ENCODE peak calls at places on chromosomes 4 and X, in nine cellular contexts. P is BJ, C is DND-41, Q is AG10803, J is choroid plexus epithelial cell, V is cardiac muscle cell, Z is brain microvascular endothelial cell, L is AG09309, I is SK-N-SH. D is an unnamed sample.

GRCh38 chr4:154506253-154506652 is 14.7 kb upstream of the DCHS2 start:
- DNase-seq in P (no peak), C (no peak), Q (peak; percentile 37), J (peak; percentile 69), V (peak; percentile 56), Z (peak; percentile 36), L (peak; percentile 5), I (peak; percentile 12), D (no peak)

GRCh38 chr4:107666134-107666533 is 53.9 kb downstream of the PAPSS1 start:
- DNase-seq in P (peak; percentile 53), C (no peak), Q (peak; percentile 74), J (peak; percentile 70), V (peak; percentile 68), Z (no peak), L (no peak), I (peak; percentile 2), D (no peak)

GRCh38 chr4:38322709-38323108 is 341.3 kb upstream of the KLF3 start:
- DNase-seq in P (peak; percentile 41), C (no peak), Q (peak; percentile 80), J (peak; percentile 88), V (peak; percentile 89), Z (peak; percentile 60), L (peak; percentile 55), I (no peak), D (no peak)

GRCh38 chr4:48604527-48604926 is 114.5 kb downstream of the ZAR1 start:
- DNase-seq in P (no peak), C (no peak), Q (no peak), J (no peak), V (no peak), Z (no peak), L (no peak), I (no peak), D (no peak)

GRCh38 chr4:160026720-160027119 is 923.8 kb downstream of the RAPGEF2 start:
- DNase-seq in P (no peak), C (no peak), Q (no peak), J (peak; percentile 39), V (peak; percentile 4), Z (peak; percentile 46), L (no peak), I (no peak), D (peak; percentile 66)

GRCh38 chr4:168361365-168362024 is 42.9 kb upstream of the DDX60 start:
- DNase-seq in P (no peak), C (no peak), Q (no peak), J (no peak), V (no peak), Z (no peak), L (no peak), I (no peak), D (no peak)

GRCh38 chr4:102868153-102868781 is 525 bp upstream of the CISD2 start:
- DNase-seq in P (no peak), C (peak; percentile 39), Q (no peak), J (no peak), V (no peak), Z (no peak), L (no peak), I (no peak), D (no peak)

GRCh38 chr4:25807101-25807728 is 55.6 kb downstream of the SEL1L3 start:
- DNase-seq in P (no peak), C (no peak), Q (no peak), J (no peak), V (no peak), Z (no peak), L (no peak), I (no peak), D (no peak)

DNA sequence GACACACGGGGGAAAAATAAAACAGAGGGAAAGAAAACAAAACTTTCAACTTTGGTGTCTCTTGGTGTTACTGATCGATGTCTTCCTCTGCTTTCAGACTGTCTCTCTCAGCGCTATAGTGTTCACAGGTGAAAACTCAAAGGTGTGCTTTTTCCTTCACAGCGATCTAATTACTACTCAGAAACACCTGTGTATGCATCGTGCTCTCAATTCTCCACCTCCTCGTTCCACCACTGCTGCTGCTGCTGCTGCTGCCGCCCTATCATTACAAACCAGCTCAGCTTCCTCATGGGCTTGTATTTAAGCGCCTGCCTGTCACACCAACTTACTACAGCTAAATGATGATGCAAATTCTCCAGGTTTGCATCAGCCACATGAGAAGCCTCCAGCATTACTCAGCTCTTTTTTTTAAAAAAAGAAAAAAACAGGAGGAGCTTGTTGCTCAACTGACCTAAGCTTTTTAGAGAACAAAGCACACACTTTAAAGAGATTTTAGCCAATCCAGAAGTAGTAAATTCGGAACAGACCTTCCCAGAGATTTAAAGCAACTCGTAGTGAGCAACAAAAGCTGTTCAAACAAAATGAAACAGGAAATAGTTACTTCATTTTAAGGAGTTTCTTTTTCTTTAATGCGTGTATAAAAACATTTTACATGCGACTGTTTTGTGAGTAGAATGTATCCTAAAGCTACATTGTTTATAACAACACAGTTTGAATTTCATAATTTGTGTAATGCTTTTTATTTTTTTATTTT is at the start of gene SLC7A11:
- DNase-seq in P (peak; percentile 98), C (peak; percentile 87), Q (peak; percentile 100), J (peak; percentile 99), V (peak; percentile 99), Z (peak; percentile 98), L (peak; percentile 99), I (peak; percentile 27), D (peak; percentile 99)
- TF ChIP-seq CTCF in P (peak; percentile 3), C (no peak), Q (no peak), J (peak; percentile 14), V (no peak), Z (no peak), L (peak; percentile 5), I (no peak), D (no peak)

GRCh38 chr4:143700060-143700419 is 435 bp downstream of the FREM3 start:
- DNase-seq in P (no peak), C (peak; percentile 21), Q (peak; percentile 1), J (peak; percentile 9), V (peak; percentile 25), Z (no peak), L (no peak), I (peak; percentile 15), D (no peak)
- H3K4me3 ChIP-seq in P (no peak overlapping the region), C (peak overlapping the region; percentile 61), Q (no peak overlapping the region), J (no peak overlapping the region), V (peak overlapping the region; percentile 26), Z (peak overlapping the region; percentile 20), L (no peak overlapping the region), I (peak overlapping the region; percentile 33), D (peak overlapping the region; percentile 18)

GRCh38 chrX:150449313-150449712 is 86.2 kb downstream of the MAMLD1 start:
- DNase-seq in P (no peak), C (no peak), Q (no peak), J (no peak), V (no peak), Z (no peak), L (no peak), I (no peak), D (no peak)
- TF ChIP-seq CTCF in P (no peak), C (peak; percentile 43), Q (peak; percentile 5), J (peak; percentile 17), V (peak; percentile 6), Z (no peak), L (no peak), I (peak; percentile 32), D (no peak)

GRCh38 chr4:86935499-86935832 is 655 bp downstream of the AFF1 start:
- DNase-seq in P (no peak), C (no peak), Q (no peak), J (no peak), V (no peak), Z (no peak), L (no peak), I (peak; percentile 42), D (no peak)
- H3K4me3 ChIP-seq in P (peak overlapping the region; percentile 96), C (peak overlapping the region; percentile 77), Q (peak overlapping the region; percentile 91), J (peak overlapping the region; percentile 82), V (peak overlapping the region; percentile 83), Z (peak overlapping the region; percentile 83), L (peak overlapping the region; percentile 96), I (peak overlapping the region; percentile 84), D (peak overlapping the region; percentile 88)

GRCh38 chr4:139692300-139693012 is 26.8 kb downstream of the MGST2 start:
- DNase-seq in P (no peak), C (no peak), Q (no peak), J (no peak), V (no peak), Z (no peak), L (no peak), I (peak; percentile 59), D (no peak)
- TF ChIP-seq CTCF in P (peak; percentile 7), C (peak; percentile 15), Q (peak; percentile 28), J (peak; percentile 43), V (peak; percentile 14), Z (peak; percentile 46), L (peak; percentile 19), I (no peak), D (no peak)

DNA sequence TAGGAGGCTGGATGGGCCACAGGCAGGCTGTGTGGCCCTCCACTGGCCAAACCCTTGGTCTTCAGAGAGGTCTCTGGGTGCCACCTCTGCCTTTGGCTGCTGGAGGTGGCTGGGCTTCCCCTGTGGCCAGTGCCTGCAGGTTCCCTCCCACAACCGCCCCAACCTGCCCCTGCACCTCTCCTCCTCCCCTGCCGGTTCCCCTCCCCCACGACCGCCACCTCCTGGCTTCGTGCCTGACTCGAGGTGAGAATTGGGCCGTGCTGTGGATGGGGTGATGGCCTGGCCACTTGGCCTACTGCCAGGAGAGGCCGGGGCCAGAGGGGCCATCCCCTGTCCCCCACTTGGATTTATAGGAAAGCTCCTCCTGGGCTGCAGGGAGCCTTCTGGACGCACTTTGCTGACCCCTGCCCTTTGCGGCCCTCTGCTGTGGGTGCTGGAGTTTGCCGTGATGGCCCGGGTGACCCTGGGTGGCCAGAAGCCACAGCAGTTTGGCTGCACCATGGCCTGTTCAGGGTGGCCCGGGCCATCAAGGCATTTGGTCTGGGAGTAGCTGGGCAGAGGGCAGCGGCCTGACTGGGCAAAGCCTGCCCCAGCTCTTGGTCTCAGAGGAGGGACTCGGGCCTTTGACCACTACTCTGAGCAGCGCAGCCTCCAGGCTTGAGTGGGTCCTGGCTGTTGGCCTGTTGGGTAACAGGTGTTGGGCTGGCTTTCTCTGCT is 3.8 kb downstream of the NAT8L start:
- DNase-seq in P (no peak), C (no peak), Q (no peak), J (no peak), V (no peak), Z (no peak), L (no peak), I (peak; percentile 39), D (no peak)
- H3K4me3 ChIP-seq in P (no peak overlapping the region), C (no peak overlapping the region), Q (no peak overlapping the region), J (no peak overlapping the region), V (no peak overlapping the region), Z (no peak overlapping the region), L (no peak overlapping the region), I (no peak overlapping the region), D (no peak overlapping the region)

DNA sequence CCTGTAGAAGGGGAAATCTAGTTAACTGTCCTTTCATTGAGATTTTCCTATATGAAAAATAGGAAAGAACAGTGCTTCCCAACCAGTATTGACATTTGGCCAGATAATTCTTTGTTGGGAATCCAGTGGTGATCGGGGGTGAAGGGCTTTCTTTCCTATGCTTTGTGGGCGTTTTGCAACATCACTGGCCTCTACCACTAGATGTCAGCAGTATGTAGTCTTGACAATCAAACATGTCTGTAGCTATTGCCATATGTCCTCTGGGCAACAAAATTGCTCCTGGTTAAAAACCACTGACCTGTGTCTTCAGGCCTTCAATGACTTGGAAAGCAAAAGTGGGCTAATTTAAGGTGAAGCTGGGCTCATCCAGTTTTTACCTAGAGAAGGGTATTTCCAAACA is 658.5 kb downstream of the DACH2 start:
- DNase-seq in P (no peak), C (no peak), Q (no peak), J (peak; percentile 8), V (no peak), Z (peak; percentile 2), L (no peak), I (peak; percentile 12), D (no peak)
- TF ChIP-seq CTCF in P (no peak), C (peak; percentile 43), Q (no peak), J (peak; percentile 41), V (no peak), Z (peak; percentile 40), L (peak; percentile 32), I (peak; percentile 51), D (peak; percentile 58)